ENCODE peak calls at places on chromosome 22, in five cellular contexts. P is IMR-90, I is suprapubic skin, U is A549, R is heart left ventricle. K is an unnamed sample.

GRCh38 chr22:19177164-19178064 is 1.1 kb downstream of the SLC25A1 start:
- DNase-seq in U (no peak), P (no peak), I (no peak), R (no peak), K (no peak)

GRCh38 chr22:17217179-17217578 is 2.1 kb downstream of the ADA2 start:
- DNase-seq in P (no peak), R (no peak), I (no peak), U (no peak), K (no peak)

GRCh38 chr22:17121235-17122195 is at the start of gene TMEM121B:
- DNase-seq in I (no peak), P (peak), U (peak), R (peak), K (peak)

GRCh38 chr22:26711205-26711958 is 54.0 kb downstream of the MIAT start:
- DNase-seq in R (no peak), P (peak), U (no peak), I (no peak), K (no peak)

GRCh38 chr22:32752326-32752725 is 49.2 kb upstream of the TIMP3 start:
- DNase-seq in R (no peak), P (peak), I (no peak), U (no peak), K (no peak)

GRCh38 chr22:19062909-19063308 is 59.3 kb downstream of the DGCR2 start:
- DNase-seq in I (peak), P (no peak), U (no peak), R (no peak), K (no peak)

GRCh38 chr22:20056161-20056560 is 23.9 kb upstream of the DGCR8 start:
- DNase-seq in R (no peak), P (no peak), U (no peak), I (no peak), K (no peak)

GRCh38 chr22:35315141-35315854 is 15.6 kb downstream of the TOM1 start:
- DNase-seq in I (peak), R (peak), U (no peak), P (no peak), K (no peak)

GRCh38 chr22:50007057-50007511 is 5.5 kb downstream of the IL17REL start:
- DNase-seq in U (no peak), I (no peak), P (no peak), R (no peak), K (no peak)
- H3K27ac ChIP-seq in U (no peak), I (no peak), P (no peak), R (no peak), K (no peak)

DNA sequence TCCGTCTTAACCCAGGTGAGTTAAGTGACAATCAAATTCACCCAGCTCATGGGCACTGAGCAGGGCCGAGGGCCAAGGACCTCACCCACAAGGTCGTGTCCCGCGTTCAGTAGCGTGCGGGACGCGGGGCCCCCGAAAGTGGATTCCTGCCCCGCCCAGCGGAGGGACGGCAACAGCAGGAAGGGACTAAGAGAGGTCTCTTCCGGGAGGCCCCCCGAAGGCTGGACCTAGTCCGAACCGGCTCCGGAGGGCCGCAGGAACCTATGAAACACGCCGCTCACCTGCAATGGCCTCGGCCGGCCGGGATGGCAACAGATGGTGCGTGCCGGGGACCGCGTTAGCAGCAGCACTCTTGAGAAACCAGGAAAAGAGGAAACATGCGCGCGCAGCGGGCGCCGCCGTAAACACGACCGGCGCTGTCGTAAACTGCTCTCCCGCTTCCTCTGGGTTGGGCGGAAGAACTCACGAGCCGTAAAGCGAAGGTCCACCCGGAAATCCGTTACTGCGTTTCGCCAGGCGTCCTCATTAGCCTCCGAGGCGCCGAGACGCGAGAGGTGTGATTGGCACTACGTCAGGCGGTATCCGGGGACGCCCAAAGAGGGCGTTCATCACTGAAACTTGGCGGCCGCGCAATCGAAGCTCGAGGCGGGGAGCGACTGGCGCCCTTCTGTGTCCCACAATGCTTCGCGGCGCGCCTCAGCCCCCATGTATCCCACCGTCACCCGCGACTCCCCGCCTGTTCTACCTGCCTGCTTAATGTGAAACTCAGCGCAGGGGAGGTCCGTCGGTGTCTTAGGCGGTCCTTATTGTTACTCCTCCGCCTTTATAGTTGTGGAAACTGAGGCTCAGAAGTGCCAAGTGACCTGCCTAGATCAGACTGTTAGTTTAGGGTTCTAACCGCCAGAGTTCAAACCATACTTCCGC is at the start of gene EIF3D:
- DNase-seq in P (peak), I (peak), U (peak), R (peak), K (peak)
- TF ChIP-seq POLR2A in P (peak), I (no peak), U (peak), R (no peak), K (peak)

GRCh38 chr22:45226681-45227186 is 14.0 kb downstream of the KIAA0930 start:
- DNase-seq in I (no peak), U (no peak), R (no peak), P (no peak), K (no peak)
- H3K27ac ChIP-seq in I (peak), U (no peak), R (no peak), P (no peak), K (no peak)

DNA sequence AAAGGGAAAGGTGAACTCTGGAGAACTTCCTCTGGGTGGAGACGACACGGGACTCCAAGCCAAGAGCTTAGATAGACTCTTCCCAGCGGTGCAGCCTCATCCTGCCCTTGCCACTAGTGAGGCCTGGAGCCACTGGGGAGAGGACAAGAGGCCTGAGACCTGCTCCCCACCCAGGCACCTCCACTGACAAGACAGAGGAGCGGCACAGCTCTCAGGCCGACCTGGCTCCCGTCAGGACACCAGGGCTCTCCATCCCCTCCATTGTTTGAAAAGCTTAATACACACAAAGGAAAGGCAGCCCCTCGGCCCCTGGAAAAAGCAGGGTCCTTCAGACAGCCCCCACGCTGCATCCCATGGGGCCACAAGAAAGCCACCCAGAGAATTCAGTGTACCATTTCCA is 29.6 kb downstream of the POLDIP3 start:
- DNase-seq in R (no peak), U (no peak), I (no peak), P (no peak), K (no peak)
- TF ChIP-seq POLR2A in R (no peak), U (no peak), I (no peak), P (no peak), K (no peak)

DNA sequence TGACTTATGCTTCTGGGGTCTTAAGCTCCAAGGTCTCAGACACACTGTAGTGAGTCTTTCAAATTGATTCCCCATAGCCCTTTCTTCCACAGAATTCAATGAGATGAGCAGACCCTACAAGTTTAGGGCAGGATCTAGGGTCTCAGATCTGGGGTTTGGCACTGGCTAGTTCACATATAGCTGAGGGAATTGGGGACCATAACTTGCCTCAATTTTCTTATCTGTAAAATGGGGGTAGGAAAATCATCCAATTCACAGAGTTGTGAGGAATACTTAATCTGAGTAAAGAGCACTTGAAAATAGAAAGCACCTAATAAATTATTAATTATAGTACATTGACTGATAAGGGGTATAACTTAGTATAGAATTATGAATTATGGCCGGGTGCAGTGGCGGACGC is 5.9 kb upstream of the CCDC117 start:
- DNase-seq in R (no peak), I (no peak), U (no peak), P (no peak), K (no peak)
- H3K27ac ChIP-seq in R (no peak), I (no peak), U (no peak), P (no peak), K (no peak)

GRCh38 chr22:41562461-41562860 is 1.7 kb downstream of the CSDC2 start:
- DNase-seq in I (no peak), R (no peak), P (no peak), U (no peak), K (no peak)

GRCh38 chr22:41561335-41561734 is 525 bp downstream of the CSDC2 start:
- DNase-seq in R (peak), P (no peak), U (no peak), I (no peak), K (peak)

GRCh38 chr22:41561788-41562187 is 978 bp downstream of the CSDC2 start:
- DNase-seq in R (peak), U (no peak), P (no peak), I (no peak), K (peak)

GRCh38 chr22:41564563-41564962 is 3.8 kb downstream of the CSDC2 start:
- DNase-seq in R (no peak), U (no peak), I (no peak), P (peak), K (no peak)

GRCh38 chr22:41563051-41563711 is 2.4 kb downstream of the CSDC2 start:
- DNase-seq in I (no peak), R (peak), U (peak), P (peak), K (peak)
- TF ChIP-seq POLR2A in I (no peak), R (no peak), U (no peak), P (no peak), K (no peak)

GRCh38 chr22:29480262-29480511 is 169 bp downstream of the NEFH start:
- DNase-seq in R (no peak), U (no peak), P (no peak), I (no peak), K (no peak)

GRCh38 chr22:29479417-29480261 is at the start of gene NEFH:
- DNase-seq in P (no peak), I (no peak), U (no peak), R (no peak), K (no peak)

GRCh38 chr22:29482253-29482652 is 2.2 kb downstream of the NEFH start:
- DNase-seq in I (no peak), R (no peak), U (no peak), P (no peak), K (no peak)

GRCh38 chr22:29481265-29482000 is 1.4 kb downstream of the NEFH start:
- DNase-seq in R (no peak), U (no peak), P (no peak), I (no peak), K (peak)

GRCh38 chr22:29480512-29481264 is 670 bp downstream of the NEFH start:
- DNase-seq in R (no peak), U (no peak), I (no peak), P (peak), K (no peak)
- H3K27ac ChIP-seq in R (no peak), U (no peak), I (no peak), P (no peak), K (no peak)

DNA sequence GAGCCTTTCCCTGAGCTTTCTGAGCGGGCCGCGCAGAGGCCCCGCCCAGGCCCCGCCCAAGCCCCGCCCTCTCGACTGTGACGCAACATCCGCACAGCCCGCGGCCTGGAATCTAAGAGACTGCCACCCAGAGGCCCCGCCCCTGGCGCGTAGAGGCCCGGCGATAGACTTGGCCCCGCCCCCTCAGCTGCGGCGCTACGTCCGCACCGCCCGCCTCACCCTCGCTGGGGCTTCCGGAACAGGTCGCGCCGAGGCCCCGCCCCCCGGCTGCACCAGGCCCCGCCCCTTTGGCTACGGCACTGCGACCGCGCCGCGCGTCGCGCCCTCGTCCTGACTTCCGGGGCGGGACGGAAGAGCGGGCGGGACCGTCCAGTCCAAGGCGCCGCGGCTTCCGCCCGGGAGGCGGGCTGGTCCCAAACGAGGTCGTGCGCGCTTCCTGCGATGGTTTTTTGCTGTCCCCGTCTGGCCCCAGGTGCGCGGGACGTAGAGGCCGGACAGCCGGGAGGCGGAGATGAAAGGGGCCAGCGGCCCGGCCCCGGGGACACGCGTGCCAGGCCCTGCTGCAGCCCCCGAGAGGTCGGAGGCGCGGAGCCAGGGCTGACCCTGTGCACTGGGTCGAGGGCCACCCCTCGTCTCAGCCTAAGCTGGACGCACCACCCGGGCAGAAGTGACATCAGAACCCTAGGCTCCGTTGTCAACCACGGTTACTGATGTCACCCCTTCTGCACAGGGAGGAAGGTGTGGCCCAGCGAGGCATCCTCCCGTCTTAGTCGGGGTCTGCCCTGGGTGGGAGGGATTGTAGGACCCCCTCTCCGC is 59.0 kb upstream of the WNT7B start:
- DNase-seq in I (peak), P (peak), R (peak), U (peak), K (peak)
- TF ChIP-seq POLR2A in I (peak), P (peak), R (peak), U (peak), K (peak)

DNA sequence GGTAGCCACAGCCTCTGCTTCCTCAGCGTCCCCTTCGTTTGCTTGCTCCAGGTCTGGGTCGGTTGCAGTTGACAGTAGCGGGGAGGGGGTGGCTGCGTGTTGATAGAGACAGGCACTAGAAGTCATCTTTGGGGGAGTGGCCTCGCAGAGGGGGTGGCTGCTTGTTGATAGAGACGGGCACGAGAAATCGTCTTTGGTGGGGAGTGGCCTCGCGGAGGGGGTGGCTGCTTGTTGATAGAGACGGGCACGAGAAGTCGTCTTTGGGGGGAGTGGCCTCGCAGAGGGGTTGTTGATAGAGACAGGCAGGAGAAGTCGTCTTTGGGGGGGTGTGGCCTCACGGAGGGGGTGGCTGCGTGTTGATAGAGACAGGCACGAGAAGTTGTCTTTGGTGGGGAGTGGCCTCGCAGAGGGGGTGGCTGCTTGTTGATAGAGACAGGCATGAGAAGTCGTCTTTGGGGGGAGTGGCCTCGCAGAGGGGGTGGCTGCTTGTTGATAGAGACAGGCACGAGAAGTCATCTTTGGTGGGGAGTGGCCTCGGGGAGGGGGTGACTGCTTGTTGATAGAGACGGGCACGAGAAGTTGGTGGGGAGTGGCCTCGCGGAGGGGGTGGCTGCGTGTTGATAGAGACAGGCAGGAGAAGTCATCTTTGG is 328.3 kb downstream of the TBC1D22A start:
- DNase-seq in P (peak), I (peak), U (no peak), R (no peak), K (no peak)
- H3K27ac ChIP-seq in P (peak), I (no peak), U (no peak), R (no peak), K (no peak)

DNA sequence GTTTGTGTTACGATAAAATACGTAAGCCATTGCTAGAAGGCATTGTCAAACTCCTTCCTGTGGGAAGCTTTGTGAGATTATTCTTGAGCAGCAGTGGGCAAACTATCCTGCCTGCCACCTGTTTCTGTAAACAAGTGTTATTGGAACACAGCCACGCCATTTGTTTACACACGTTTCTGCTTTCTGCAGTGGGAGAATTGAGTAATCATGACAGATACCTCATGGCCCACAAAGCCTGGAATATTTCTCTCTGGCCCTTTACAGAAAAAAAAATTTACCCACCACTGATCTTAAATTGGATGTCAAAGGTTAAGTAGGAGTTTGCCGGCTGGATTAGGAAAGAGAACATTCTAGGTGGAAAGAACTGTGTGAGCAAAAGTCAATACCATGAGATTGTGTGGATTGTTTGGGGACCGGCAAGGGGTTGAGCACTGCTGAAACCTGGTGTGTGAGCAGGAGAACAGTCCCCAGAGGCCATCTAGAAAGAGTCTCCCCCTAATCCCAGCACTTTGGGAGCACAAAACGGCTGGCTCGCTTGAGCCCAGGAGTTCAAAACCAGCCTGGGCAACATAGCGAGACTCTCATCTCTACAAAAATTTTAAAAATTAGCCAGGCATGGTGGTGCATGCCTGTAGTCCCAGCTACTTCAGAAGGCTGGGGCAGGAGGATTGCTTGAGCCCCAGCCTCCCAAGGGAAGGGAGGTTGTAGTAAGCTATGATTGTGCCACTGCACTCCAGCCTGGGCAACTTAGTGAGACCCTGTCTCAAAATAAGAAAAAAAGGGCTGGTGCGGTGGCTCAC is 6.0 kb upstream of the PLA2G6 start:
- DNase-seq in U (no peak), I (no peak), R (no peak), P (peak), K (peak)
- TF ChIP-seq POLR2A in U (no peak), I (no peak), R (no peak), P (no peak), K (no peak)